ENCODE peak calls at places on chromosome 9, in five cellular contexts. E is HepG2, Q is SK-N-SH, S is A549, A is GM12878. R is an unnamed sample.

GRCh38 chr9:132474253-132474652 is 64.2 kb downstream of the CFAP77 start:
- DNase-seq in S (no peak), A (no peak), E (peak; percentile 64), Q (no peak), R (peak; percentile 1)

GRCh38 chr9:78671785-78672184 is 374.9 kb downstream of the PSAT1 start:
- DNase-seq in E (no peak), Q (no peak), A (no peak), S (no peak), R (no peak)

GRCh38 chr9:128552744-128553221 is 396 bp downstream of the SPTAN1 start:
- DNase-seq in S (peak; percentile 24), E (no peak), A (no peak), Q (peak; percentile 80), R (no peak)

GRCh38 chr9:14245901-14246525 is 67.9 kb downstream of the NFIB start:
- DNase-seq in E (no peak), A (no peak), S (no peak), Q (no peak), R (peak; percentile 51)

GRCh38 chr9:133148351-133149129 is 15.2 kb downstream of the GBGT1 start:
- DNase-seq in Q (peak; percentile 61), S (no peak), E (no peak), A (no peak), R (peak; percentile 38)

GRCh38 chr9:130292104-130292503 is 26.5 kb downstream of the HMCN2 start:
- DNase-seq in Q (no peak), E (no peak), S (no peak), A (no peak), R (no peak)

GRCh38 chr9:108040783-108041182 is 551.2 kb upstream of the KLF4 start:
- DNase-seq in S (peak; percentile 26), E (no peak), A (no peak), Q (no peak), R (peak; percentile 54)

GRCh38 chr9:70902171-70902570 is 219.2 kb downstream of the TRPM3 start:
- DNase-seq in E (no peak), S (no peak), A (no peak), Q (no peak), R (peak; percentile 18)

GRCh38 chr9:15299374-15299939 is 7.6 kb downstream of the TTC39B start:
- DNase-seq in S (no peak), A (peak; percentile 53), E (no peak), Q (no peak), R (no peak)

GRCh38 chr9:113993838-113994540 is 84.1 kb downstream of the AMBP start:
- DNase-seq in Q (peak; percentile 59), E (no peak), A (no peak), S (no peak), R (peak; percentile 67)

GRCh38 chr9:111298111-111298510 is 31.9 kb downstream of the OR2K2 start:
- DNase-seq in Q (no peak), A (no peak), S (no peak), E (no peak), R (no peak)

GRCh38 chr9:126984969-126985368 is 70.4 kb downstream of the RALGPS1 start:
- DNase-seq in Q (no peak), E (no peak), S (peak; percentile 56), A (no peak), R (no peak)

GRCh38 chr9:2337602-2338001 is 284.0 kb upstream of the VLDLR start:
- DNase-seq in A (no peak), Q (no peak), S (no peak), E (no peak), R (no peak)

GRCh38 chr9:124285903-124286291 is 28.1 kb downstream of the NEK6 start:
- DNase-seq in A (peak; percentile 70), Q (no peak), S (peak; percentile 51), E (no peak), R (peak; percentile 99)

GRCh38 chr9:120372040-120372439 is 207.9 kb downstream of the CDK5RAP2 start:
- DNase-seq in A (no peak), E (no peak), Q (no peak), S (no peak), R (no peak)

GRCh38 chr9:13554626-13555025 is 275.1 kb upstream of the MPDZ start:
- DNase-seq in E (no peak), A (no peak), Q (peak; percentile 9), S (no peak), R (no peak)

GRCh38 chr9:121569266-121569648 is 69.6 kb upstream of the GGTA1 start:
- DNase-seq in A (no peak), S (no peak), E (no peak), Q (no peak), R (no peak)
- TF ChIP-seq RAD21 in A (no peak), S (no peak), E (no peak), Q (no peak), R (no peak)

GRCh38 chr9:131405858-131406566 is 12.1 kb downstream of the PRRC2B start:
- DNase-seq in A (no peak), S (no peak), E (no peak), Q (no peak), R (no peak)

GRCh38 chr9:131403493-131403773 is 9.5 kb downstream of the PRRC2B start:
- DNase-seq in A (no peak), Q (no peak), S (no peak), E (no peak), R (no peak)

GRCh38 chr9:131405429-131405828 is 11.5 kb downstream of the PRRC2B start:
- DNase-seq in Q (no peak), E (no peak), S (no peak), A (no peak), R (peak; percentile 75)

GRCh38 chr9:131404987-131405386 is 11.1 kb downstream of the PRRC2B start:
- DNase-seq in A (no peak), E (no peak), Q (no peak), S (no peak), R (no peak)

DNA sequence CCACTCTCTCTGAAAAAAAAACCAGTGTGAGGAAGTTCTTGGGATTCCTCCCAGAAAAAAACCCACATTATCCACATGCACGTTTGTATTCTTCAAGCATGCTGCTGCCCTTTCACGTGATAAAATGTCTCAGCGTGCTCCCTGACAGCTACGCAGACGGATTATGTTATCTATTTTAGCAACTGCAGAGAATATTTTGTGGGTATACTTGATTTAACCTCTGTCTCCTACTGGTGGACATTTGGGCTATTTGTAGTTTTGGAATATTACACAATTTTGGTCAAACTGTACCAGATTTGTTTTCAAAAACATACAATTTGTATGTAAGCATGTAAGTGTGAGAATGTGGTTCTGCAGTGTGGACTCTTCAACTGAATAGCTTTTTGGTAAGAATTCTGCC is 10.7 kb downstream of the PRRC2B start:
- DNase-seq in A (no peak), E (no peak), S (no peak), Q (no peak), R (peak; percentile 46)
- TF ChIP-seq RAD21 in A (no peak), E (no peak), S (no peak), Q (no peak), R (no peak)

DNA sequence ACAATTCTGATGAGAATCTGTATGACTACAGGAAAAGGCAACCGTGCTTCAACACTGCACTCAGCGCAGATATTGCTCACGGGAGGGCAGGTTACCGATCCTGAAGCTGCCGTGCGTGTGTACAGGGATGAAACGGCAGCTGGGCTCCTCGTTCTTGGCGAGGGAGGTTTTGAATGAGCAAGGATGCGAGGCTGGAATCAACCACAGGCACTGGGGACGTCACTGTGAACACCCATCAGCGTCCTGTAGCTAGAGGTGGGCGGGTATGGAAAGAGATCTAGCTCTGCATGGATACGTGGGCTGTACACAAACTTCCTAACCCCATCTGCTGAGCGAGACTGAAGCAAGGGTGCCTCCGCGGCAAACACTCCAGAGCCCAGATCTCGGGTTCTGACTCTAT is 84.3 kb upstream of the COL5A1 start:
- DNase-seq in A (no peak), Q (no peak), S (no peak), E (no peak), R (no peak)
- TF ChIP-seq RAD21 in A (no peak), Q (no peak), S (no peak), E (no peak), R (no peak)

GRCh38 chr9:134152022-134152448 is 12.3 kb downstream of the RNU6ATAC start:
- DNase-seq in S (no peak), A (no peak), Q (no peak), E (no peak), R (no peak)
- TF ChIP-seq RAD21 in S (no peak), A (no peak), Q (no peak), E (no peak), R (no peak)